ENCODE peak calls at places on chromosomes 12 and 14, in six cellular contexts. C is NCI-H345, Z is AG08395, T is GM23248, D is SK-N-SH, A is stromal cell of bone marrow. B is an unnamed sample.

GRCh38 chr12:9331218-9331626 is 123.0 kb upstream of the PZP start:
- DNase-seq in C (peak), Z (peak), T (peak), D (peak), A (peak), B (peak)

GRCh38 chr12:117662620-117663395 is 301.4 kb upstream of the NOS1 start:
- DNase-seq in C (no peak), Z (peak), T (peak), D (no peak), A (no peak), B (peak)

GRCh38 chr14:77314043-77314442 is 6.6 kb downstream of the POMT2 start:
- DNase-seq in C (no peak), Z (peak), T (peak), D (no peak), A (peak), B (peak)

GRCh38 chr14:103849151-103850013 is 2.0 kb upstream of the PPP1R13B start:
- DNase-seq in C (no peak), Z (no peak), T (no peak), D (no peak), A (no peak), B (no peak)

GRCh38 chr12:96195845-96196451 is 1.8 kb downstream of the ELK3 start:
- DNase-seq in C (no peak), Z (peak), T (peak), D (peak), A (no peak), B (peak)

GRCh38 chr12:126708492-126708896 is 1558.5 kb upstream of the TMEM132C start:
- DNase-seq in C (no peak), Z (peak), T (peak), D (peak), A (peak), B (peak)

GRCh38 chr14:104211242-104211641 is 72.9 kb downstream of the KIF26A start:
- DNase-seq in C (no peak), Z (no peak), T (no peak), D (no peak), A (no peak), B (no peak)

GRCh38 chr12:53217930-53218307 is 10.9 kb upstream of the ITGB7 start:
- DNase-seq in C (no peak), Z (no peak), T (peak), D (no peak), A (no peak), B (peak)

GRCh38 chr12:98352218-98352811 is 163.1 kb upstream of the TMPO start:
- DNase-seq in C (no peak), Z (peak), T (peak), D (no peak), A (peak), B (peak)

B was measured in AG10803.